ENCODE peak calls at places on chromosomes 7 and 10, in ten cellular contexts. One of them, this sample, is unnamed. For H3K4me1, the result is how much of the 10 kb centered on the place peaks cover.

GRCh38 chr10:76150886-76151288 is 719.5 kb downstream of the LRMDA start:
- DNase-seq in CD8-positive, alpha-beta T cell: no peak
- DNase-seq in heart left ventricle: no peak
- DNase-seq in neural progenitor cell: no peak
- DNase-seq in IMR-90: no peak
- DNase-seq in psoas muscle: no peak
- DNase-seq in fibroblast of lung: no peak
- DNase-seq in PC-3: no peak
- DNase-seq in foreskin keratinocyte: no peak
- DNase-seq in ovary: no peak
- DNase-seq in this sample: no peak

GRCh38 chr10:21976739-21977138 is 26.8 kb downstream of the DNAJC1 start:
- DNase-seq in fibroblast of lung: peak
- DNase-seq in IMR-90: peak
- DNase-seq in ovary: no peak
- DNase-seq in psoas muscle: no peak
- DNase-seq in neural progenitor cell: peak
- DNase-seq in CD8-positive, alpha-beta T cell: no peak
- DNase-seq in heart left ventricle: no peak
- DNase-seq in PC-3: no peak
- DNase-seq in foreskin keratinocyte: peak
- DNase-seq in this sample: no peak

GRCh38 chr7:157502701-157503111 is 165.9 kb downstream of the DNAJB6 start:
- DNase-seq in fibroblast of lung: peak
- DNase-seq in ovary: no peak
- DNase-seq in psoas muscle: peak
- DNase-seq in CD8-positive, alpha-beta T cell: peak
- DNase-seq in heart left ventricle: peak
- DNase-seq in foreskin keratinocyte: no peak
- DNase-seq in IMR-90: no peak
- DNase-seq in neural progenitor cell: no peak
- DNase-seq in PC-3: peak
- DNase-seq in this sample: peak

GRCh38 chr7:85014936-85015335 is 171.9 kb downstream of the SEMA3D start:
- DNase-seq in foreskin keratinocyte: no peak
- DNase-seq in ovary: no peak
- DNase-seq in PC-3: no peak
- DNase-seq in fibroblast of lung: no peak
- DNase-seq in psoas muscle: no peak
- DNase-seq in IMR-90: no peak
- DNase-seq in CD8-positive, alpha-beta T cell: no peak
- DNase-seq in heart left ventricle: no peak
- DNase-seq in neural progenitor cell: peak
- DNase-seq in this sample: no peak

GRCh38 chr7:25846722-25847121 is 305.3 kb upstream of the NFE2L3 start:
- DNase-seq in fibroblast of lung: peak
- DNase-seq in IMR-90: peak
- DNase-seq in heart left ventricle: peak
- DNase-seq in psoas muscle: peak
- DNase-seq in CD8-positive, alpha-beta T cell: no peak
- DNase-seq in neural progenitor cell: no peak
- DNase-seq in foreskin keratinocyte: peak
- DNase-seq in PC-3: peak
- DNase-seq in ovary: peak
- DNase-seq in this sample: peak

GRCh38 chr7:95205821-95206220 is 118.5 kb downstream of the PON1 start:
- DNase-seq in fibroblast of lung: peak
- DNase-seq in PC-3: peak
- DNase-seq in CD8-positive, alpha-beta T cell: no peak
- DNase-seq in psoas muscle: no peak
- DNase-seq in neural progenitor cell: no peak
- DNase-seq in foreskin keratinocyte: peak
- DNase-seq in heart left ventricle: no peak
- DNase-seq in ovary: no peak
- DNase-seq in IMR-90: peak
- DNase-seq in this sample: no peak

GRCh38 chr7:46165281-46165680 is 244.2 kb upstream of the IGFBP3 start:
- DNase-seq in ovary: no peak
- DNase-seq in fibroblast of lung: peak
- DNase-seq in heart left ventricle: no peak
- DNase-seq in neural progenitor cell: no peak
- DNase-seq in IMR-90: peak
- DNase-seq in foreskin keratinocyte: peak
- DNase-seq in CD8-positive, alpha-beta T cell: no peak
- DNase-seq in PC-3: peak
- DNase-seq in psoas muscle: no peak
- DNase-seq in this sample: no peak

GRCh38 chr10:3786295-3786981 is 1.4 kb upstream of the KLF6 start:
- DNase-seq in CD8-positive, alpha-beta T cell: no peak
- DNase-seq in fibroblast of lung: peak
- DNase-seq in PC-3: no peak
- DNase-seq in psoas muscle: peak
- DNase-seq in foreskin keratinocyte: peak
- DNase-seq in ovary: peak
- DNase-seq in IMR-90: peak
- DNase-seq in neural progenitor cell: peak
- DNase-seq in heart left ventricle: peak
- DNase-seq in this sample: no peak

GRCh38 chr7:105209870-105210269 is 178.9 kb downstream of the SRPK2 start:
- DNase-seq in ovary: no peak
- DNase-seq in foreskin keratinocyte: no peak
- DNase-seq in IMR-90: peak
- DNase-seq in PC-3: no peak
- DNase-seq in neural progenitor cell: no peak
- DNase-seq in fibroblast of lung: no peak
- DNase-seq in psoas muscle: no peak
- DNase-seq in CD8-positive, alpha-beta T cell: no peak
- DNase-seq in heart left ventricle: no peak
- DNase-seq in this sample: no peak

GRCh38 chr10:61262486-61263261 is 190.5 kb downstream of the TMEM26 start:
- DNase-seq in psoas muscle: no peak
- DNase-seq in foreskin keratinocyte: no peak
- DNase-seq in PC-3: peak
- DNase-seq in heart left ventricle: no peak
- DNase-seq in fibroblast of lung: peak
- DNase-seq in IMR-90: peak
- DNase-seq in neural progenitor cell: no peak
- DNase-seq in CD8-positive, alpha-beta T cell: no peak
- DNase-seq in ovary: no peak
- DNase-seq in this sample: no peak

GRCh38 chr10:53403688-53404087 is 631.1 kb upstream of the MBL2 start:
- DNase-seq in neural progenitor cell: no peak
- DNase-seq in psoas muscle: peak
- DNase-seq in IMR-90: peak
- DNase-seq in PC-3: peak
- DNase-seq in heart left ventricle: peak
- DNase-seq in fibroblast of lung: peak
- DNase-seq in CD8-positive, alpha-beta T cell: no peak
- DNase-seq in ovary: no peak
- DNase-seq in foreskin keratinocyte: peak
- DNase-seq in this sample: peak

GRCh38 chr10:103706760-103707159 is 148.6 kb downstream of the SH3PXD2A start:
- DNase-seq in fibroblast of lung: no peak
- DNase-seq in IMR-90: no peak
- DNase-seq in neural progenitor cell: peak
- DNase-seq in heart left ventricle: no peak
- DNase-seq in CD8-positive, alpha-beta T cell: no peak
- DNase-seq in psoas muscle: no peak
- DNase-seq in ovary: no peak
- DNase-seq in PC-3: no peak
- DNase-seq in foreskin keratinocyte: no peak
- DNase-seq in this sample: no peak

GRCh38 chr10:103710490-103710889 is 144.9 kb downstream of the SH3PXD2A start:
- DNase-seq in psoas muscle: no peak
- DNase-seq in heart left ventricle: no peak
- DNase-seq in CD8-positive, alpha-beta T cell: no peak
- DNase-seq in foreskin keratinocyte: peak
- DNase-seq in fibroblast of lung: no peak
- DNase-seq in neural progenitor cell: no peak
- DNase-seq in ovary: no peak
- DNase-seq in IMR-90: no peak
- DNase-seq in PC-3: peak
- DNase-seq in this sample: no peak

GRCh38 chr10:103707956-103708626 is 147.3 kb downstream of the SH3PXD2A start:
- DNase-seq in PC-3: no peak
- DNase-seq in heart left ventricle: no peak
- DNase-seq in IMR-90: no peak
- DNase-seq in ovary: no peak
- DNase-seq in psoas muscle: no peak
- DNase-seq in CD8-positive, alpha-beta T cell: no peak
- DNase-seq in neural progenitor cell: no peak
- DNase-seq in fibroblast of lung: no peak
- DNase-seq in foreskin keratinocyte: no peak
- DNase-seq in this sample: no peak

GRCh38 chr10:103709341-103709920 is 145.9 kb downstream of the SH3PXD2A start:
- DNase-seq in PC-3: peak
- DNase-seq in fibroblast of lung: peak
- DNase-seq in ovary: no peak
- DNase-seq in heart left ventricle: no peak
- DNase-seq in foreskin keratinocyte: peak
- DNase-seq in neural progenitor cell: no peak
- DNase-seq in psoas muscle: no peak
- DNase-seq in CD8-positive, alpha-beta T cell: no peak
- DNase-seq in IMR-90: peak
- DNase-seq in this sample: no peak

DNA sequence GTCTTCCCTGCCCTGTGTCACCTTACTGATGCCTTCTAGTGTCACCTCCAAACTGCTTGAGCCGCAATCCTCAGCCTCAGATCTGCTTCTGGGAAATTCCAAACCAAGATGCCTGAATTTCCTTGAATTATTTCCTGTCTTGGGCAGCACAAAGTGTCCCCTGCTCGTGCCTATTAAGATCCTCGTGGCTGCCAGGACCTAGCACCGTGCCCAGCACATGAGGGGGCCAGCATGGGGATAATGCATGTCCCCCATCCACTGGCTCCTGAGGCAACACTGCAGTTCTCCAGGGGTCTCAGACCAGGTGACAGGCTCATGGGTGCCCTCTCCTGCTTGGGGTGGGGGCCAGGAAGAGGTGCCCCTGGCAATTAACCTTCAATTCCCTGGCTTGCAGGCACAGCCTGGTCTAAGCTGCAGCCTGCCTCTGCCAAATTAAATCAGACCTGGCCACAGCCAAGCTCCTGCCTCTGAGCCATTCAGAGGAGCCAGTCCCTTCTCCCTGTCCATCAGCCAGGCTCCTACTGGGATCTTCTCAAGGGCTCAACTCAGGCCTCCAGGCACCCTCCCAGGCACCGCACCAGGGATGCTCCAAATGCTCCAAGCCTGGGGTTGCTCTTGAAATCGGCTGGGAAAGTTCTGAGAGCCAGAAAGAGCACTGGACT is 146.6 kb downstream of the SH3PXD2A start:
- DNase-seq in neural progenitor cell: no peak
- DNase-seq in IMR-90: no peak
- DNase-seq in heart left ventricle: no peak
- DNase-seq in psoas muscle: no peak
- DNase-seq in ovary: no peak
- DNase-seq in foreskin keratinocyte: no peak
- DNase-seq in PC-3: no peak
- DNase-seq in fibroblast of lung: no peak
- DNase-seq in CD8-positive, alpha-beta T cell: no peak
- DNase-seq in this sample: no peak
- H3K27ac ChIP-seq in neural progenitor cell: no peak
- H3K27ac ChIP-seq in IMR-90: no peak
- H3K27ac ChIP-seq in heart left ventricle: no peak
- H3K27ac ChIP-seq in psoas muscle: no peak
- H3K27ac ChIP-seq in ovary: no peak
- H3K27ac ChIP-seq in foreskin keratinocyte: no peak
- H3K27ac ChIP-seq in PC-3: peak
- H3K27ac ChIP-seq in fibroblast of lung: no peak
- H3K27ac ChIP-seq in CD8-positive, alpha-beta T cell: no peak
- H3K27ac ChIP-seq in this sample: no peak

DNA sequence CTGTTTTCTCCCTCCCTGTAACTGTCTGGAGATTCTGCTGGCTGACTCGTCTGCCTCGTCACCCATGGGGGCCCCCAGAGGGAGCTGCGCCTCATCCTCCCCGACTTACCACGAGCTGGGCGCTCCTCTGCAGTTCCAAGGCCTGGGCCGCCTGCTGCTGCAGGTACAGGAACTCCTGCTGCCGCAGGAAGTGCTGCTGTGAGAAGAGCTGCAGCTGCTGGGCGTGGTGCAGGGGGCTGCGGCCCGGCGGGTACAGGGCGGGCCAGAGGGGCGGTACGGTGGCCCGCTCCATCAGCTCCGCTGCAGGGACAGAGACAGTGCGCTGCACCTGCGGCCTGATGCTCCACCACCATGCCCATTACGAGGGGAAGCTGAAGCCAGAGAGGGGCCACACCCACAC is 47.7 kb downstream of the TNRC18 start:
- DNase-seq in CD8-positive, alpha-beta T cell: no peak
- DNase-seq in psoas muscle: no peak
- DNase-seq in heart left ventricle: no peak
- DNase-seq in neural progenitor cell: no peak
- DNase-seq in PC-3: no peak
- DNase-seq in IMR-90: no peak
- DNase-seq in foreskin keratinocyte: no peak
- DNase-seq in ovary: no peak
- DNase-seq in fibroblast of lung: no peak
- DNase-seq in this sample: no peak
- TF ChIP-seq CTCF in CD8-positive, alpha-beta T cell: no peak
- TF ChIP-seq CTCF in psoas muscle: no peak
- TF ChIP-seq CTCF in heart left ventricle: no peak
- TF ChIP-seq CTCF in neural progenitor cell: no peak
- TF ChIP-seq CTCF in PC-3: no peak
- TF ChIP-seq CTCF in IMR-90: no peak
- TF ChIP-seq CTCF in foreskin keratinocyte: no peak
- TF ChIP-seq CTCF in ovary: no peak
- TF ChIP-seq CTCF in fibroblast of lung: no peak
- TF ChIP-seq CTCF in this sample: no peak

GRCh38 chr7:44105832-44106231 is 1.7 kb downstream of the AEBP1 start:
- DNase-seq in foreskin keratinocyte: no peak
- DNase-seq in fibroblast of lung: no peak
- DNase-seq in IMR-90: no peak
- DNase-seq in psoas muscle: no peak
- DNase-seq in PC-3: no peak
- DNase-seq in neural progenitor cell: no peak
- DNase-seq in ovary: no peak
- DNase-seq in heart left ventricle: no peak
- DNase-seq in CD8-positive, alpha-beta T cell: no peak
- DNase-seq in this sample: no peak
- H3K4me1 ChIP-seq in foreskin keratinocyte: under half
- H3K4me1 ChIP-seq in fibroblast of lung: under half
- H3K4me1 ChIP-seq in IMR-90: under half
- H3K4me1 ChIP-seq in psoas muscle: under half
- H3K4me1 ChIP-seq in PC-3: under half
- H3K4me1 ChIP-seq in neural progenitor cell: under half
- H3K4me1 ChIP-seq in ovary: under half
- H3K4me1 ChIP-seq in heart left ventricle: under half
- H3K4me1 ChIP-seq in CD8-positive, alpha-beta T cell: under half
- H3K4me1 ChIP-seq in this sample: under half

DNA sequence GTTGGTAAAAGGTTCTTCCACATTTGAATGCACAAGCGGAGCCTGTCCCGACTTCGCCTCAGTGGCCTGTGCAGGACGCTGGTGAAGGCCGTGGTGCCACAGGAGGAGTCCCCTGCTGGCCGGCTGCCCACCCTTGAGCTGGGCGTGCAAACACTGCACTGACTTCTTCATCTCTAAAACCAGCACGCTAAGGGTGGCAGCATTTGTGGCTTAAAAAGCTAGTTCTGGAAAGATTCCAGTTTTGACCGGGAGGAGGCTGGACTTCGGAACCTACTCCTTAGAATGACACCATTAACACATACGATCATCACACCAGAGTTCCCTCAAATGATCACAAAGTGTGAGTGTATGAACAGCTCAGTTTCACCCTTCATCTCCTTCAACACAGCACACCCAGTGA is 102.4 kb downstream of the SMURF1 start:
- DNase-seq in CD8-positive, alpha-beta T cell: no peak
- DNase-seq in psoas muscle: no peak
- DNase-seq in IMR-90: no peak
- DNase-seq in heart left ventricle: no peak
- DNase-seq in foreskin keratinocyte: no peak
- DNase-seq in PC-3: no peak
- DNase-seq in neural progenitor cell: no peak
- DNase-seq in ovary: no peak
- DNase-seq in fibroblast of lung: no peak
- DNase-seq in this sample: no peak
- H3K27ac ChIP-seq in CD8-positive, alpha-beta T cell: no peak
- H3K27ac ChIP-seq in psoas muscle: no peak
- H3K27ac ChIP-seq in IMR-90: no peak
- H3K27ac ChIP-seq in heart left ventricle: no peak
- H3K27ac ChIP-seq in foreskin keratinocyte: no peak
- H3K27ac ChIP-seq in PC-3: no peak
- H3K27ac ChIP-seq in neural progenitor cell: no peak
- H3K27ac ChIP-seq in ovary: no peak
- H3K27ac ChIP-seq in fibroblast of lung: no peak
- H3K27ac ChIP-seq in this sample: no peak